ENCODE peak calls at places on chromosomes 13 and 19, in five cellular contexts. O, H, U, Q and C are unnamed samples.
A peak's percentile ranks its signal among the peaks of the same experiment; 100 is the strongest.

GRCh38 chr13:100734194-100734720 is 59.7 kb upstream of the TMTC4 start:
- DNase-seq in O (no peak), U (no peak), Q (no peak), H (no peak), C (no peak)

GRCh38 chr13:23634897-23635296 is 64.7 kb downstream of the TNFRSF19 start:
- DNase-seq in U (no peak), H (no peak), Q (no peak), O (no peak), C (no peak)

GRCh38 chr13:75319244-75319643 is 162.7 kb downstream of the TBC1D4 start:
- DNase-seq in U (no peak), H (no peak), O (no peak), Q (no peak), C (no peak)

GRCh38 chr13:59205501-59205900 is 958.2 kb downstream of the DIAPH3 start:
- DNase-seq in Q (no peak), O (no peak), H (no peak), U (no peak), C (no peak)

GRCh38 chr19:18470153-18470552 is 32.2 kb upstream of the ISYNA1 start:
- DNase-seq in Q (no peak), U (no peak), H (peak; percentile 43), O (no peak), C (no peak)

GRCh38 chr13:48708764-48709163 is 55.0 kb downstream of the CYSLTR2 start:
- DNase-seq in U (no peak), H (no peak), Q (no peak), O (no peak), C (no peak)

GRCh38 chr19:485583-486236 is 10.6 kb upstream of the MADCAM1 start:
- DNase-seq in H (no peak), U (peak; percentile 53), O (peak; percentile 90), Q (no peak), C (no peak)

GRCh38 chr13:33207616-33207964 is 78.0 kb downstream of the STARD13 start:
- DNase-seq in O (peak; percentile 76), Q (no peak), U (no peak), H (no peak), C (no peak)

GRCh38 chr19:45069056-45069455 is 7.2 kb downstream of the ZNF296 start:
- DNase-seq in Q (peak; percentile 66), H (no peak), O (no peak), U (no peak), C (no peak)

GRCh38 chr19:51724543-51724942 is 752 bp upstream of the HAS1 start:
- DNase-seq in U (no peak), Q (no peak), H (no peak), O (peak; percentile 88), C (no peak)

GRCh38 chr13:91576590-91576989 is 178.2 kb downstream of the GPC5 start:
- DNase-seq in O (no peak), Q (peak; percentile 19), U (no peak), H (no peak), C (no peak)

GRCh38 chr13:21034602-21035190 is 26.7 kb downstream of the LATS2 start:
- DNase-seq in O (no peak), H (peak; percentile 37), U (no peak), Q (no peak), C (no peak)

GRCh38 chr19:57817976-57818375 is 3.3 kb upstream of the ZNF552 start:
- DNase-seq in Q (no peak), U (no peak), O (no peak), H (no peak), C (no peak)

GRCh38 chr13:79405501-79405830 is 589 bp downstream of the RBM26 start:
- DNase-seq in O (no peak), U (no peak), Q (peak; percentile 40), H (no peak), C (no peak)

GRCh38 chr19:16846901-16847300 is 17.7 kb downstream of the SIN3B start:
- DNase-seq in O (no peak), H (no peak), Q (no peak), U (no peak), C (no peak)

GRCh38 chr19:48133094-48133493 is 22.5 kb upstream of the PLA2G4C start:
- DNase-seq in U (no peak), O (no peak), H (no peak), Q (no peak), C (no peak)

GRCh38 chr13:66264976-66265375 is 965.2 kb downstream of the PCDH9 start:
- DNase-seq in H (no peak), U (no peak), Q (no peak), O (no peak), C (no peak)

GRCh38 chr13:52995946-52996345 is 32.7 kb upstream of the OLFM4 start:
- DNase-seq in Q (no peak), O (no peak), H (no peak), U (no peak), C (no peak)

GRCh38 chr13:54799621-54800226 is 1771.1 kb downstream of the OLFM4 start:
- DNase-seq in U (no peak), O (peak; percentile 47), H (no peak), Q (no peak), C (no peak)

DNA sequence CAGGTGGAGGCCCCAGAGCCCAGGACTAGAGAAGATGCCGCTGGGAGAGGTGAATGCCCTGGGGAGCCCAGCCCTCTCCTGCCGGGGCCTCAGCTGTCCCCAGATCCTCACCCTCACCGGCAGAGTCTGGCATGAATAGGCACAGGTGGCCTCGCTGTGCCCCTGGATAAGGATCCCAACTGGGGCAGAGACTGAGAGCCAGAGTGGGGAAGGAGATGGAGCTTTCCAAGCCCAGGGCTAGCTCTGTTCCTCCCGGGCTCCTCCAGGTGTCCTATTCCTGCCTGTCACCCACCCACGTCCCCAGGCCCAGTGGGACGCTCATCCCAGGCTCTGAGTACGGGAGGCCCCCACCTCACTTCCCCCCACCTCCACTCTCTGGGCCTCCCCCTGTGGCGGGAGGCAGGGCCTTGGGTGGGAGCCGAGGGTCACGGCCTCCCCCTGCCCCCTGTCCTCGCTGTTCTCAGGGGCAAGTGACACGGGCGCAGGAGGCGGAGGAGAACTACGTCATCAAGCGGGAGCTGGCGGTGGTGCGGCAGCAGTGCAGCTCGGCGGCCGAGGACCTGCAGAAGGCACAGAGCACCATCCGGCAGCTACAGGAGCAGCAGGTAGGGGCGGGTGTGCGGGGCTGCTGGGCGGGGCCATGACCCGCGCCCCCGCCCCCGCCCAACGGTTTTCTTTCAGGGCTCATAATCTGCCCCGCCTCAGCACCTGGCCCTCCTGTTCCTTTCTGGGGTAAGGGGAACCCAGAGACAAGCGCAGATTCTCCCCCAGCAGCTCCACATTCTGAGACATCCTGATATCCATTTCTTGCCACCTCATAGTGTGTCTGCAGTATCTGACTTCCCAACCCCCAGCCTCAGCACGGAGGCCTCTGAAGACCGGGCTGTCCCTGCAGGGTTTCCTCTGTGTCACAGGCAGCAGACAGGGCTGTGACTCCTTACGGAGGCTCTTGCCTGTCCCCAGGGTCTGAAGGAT is 16.2 kb downstream of the PRR36 start:
- DNase-seq in U (no peak), H (no peak), O (no peak), Q (no peak), C (no peak)
- TF ChIP-seq CTCF in U (no peak), H (no peak), O (no peak), Q (no peak), C (no peak)

GRCh38 chr19:5956728-5957127 is 21.2 kb downstream of the RANBP3 start:
- DNase-seq in H (no peak), O (no peak), Q (no peak), U (no peak), C (no peak)

GRCh38 chr19:5956323-5956722 is 21.6 kb downstream of the RANBP3 start:
- DNase-seq in H (no peak), Q (no peak), O (no peak), U (no peak), C (no peak)

GRCh38 chr19:5957132-5957531 is 20.8 kb downstream of the RANBP3 start:
- DNase-seq in Q (no peak), H (no peak), U (no peak), O (no peak), C (no peak)

GRCh38 chr19:5954293-5954692 is 23.6 kb downstream of the RANBP3 start:
- DNase-seq in Q (no peak), U (no peak), O (no peak), H (no peak), C (no peak)

DNA sequence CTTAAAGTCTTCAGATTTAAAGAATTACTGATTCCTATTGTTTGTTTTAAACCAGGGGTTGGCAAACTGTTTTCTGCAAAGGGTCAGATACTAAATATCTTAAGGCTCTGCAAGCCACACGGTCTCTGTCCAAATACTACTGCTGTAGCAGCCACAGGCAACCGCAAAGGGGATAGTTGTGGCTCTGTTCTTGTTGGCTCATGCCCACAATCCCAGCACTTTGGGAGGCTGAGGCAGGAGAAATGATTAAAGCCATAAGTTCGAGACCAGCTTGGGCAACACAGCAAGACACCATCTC is 22.4 kb downstream of the RANBP3 start:
- DNase-seq in O (no peak), Q (no peak), H (no peak), U (no peak), C (no peak)
- H3K27ac ChIP-seq in O (no peak overlapping the region), Q (peak overlapping the region; percentile 48), H (peak overlapping the region; percentile 79), U (peak overlapping the region; percentile 16), C (peak overlapping the region; percentile 29)

GRCh38 chr19:50723069-50723468 is at the start of gene CLEC11A:
- DNase-seq in Q (peak; percentile 54), U (no peak), O (peak; percentile 73), H (peak; percentile 68), C (no peak)

GRCh38 chr19:50720921-50721291 is 1.3 kb upstream of the SHANK1 start:
- DNase-seq in O (no peak), U (no peak), Q (no peak), H (no peak), C (no peak)

GRCh38 chr19:50722248-50723013 is 733 bp upstream of the CLEC11A start:
- DNase-seq in U (no peak), O (no peak), H (no peak), Q (no peak), C (no peak)

GRCh38 chr19:50720181-50720920 is 749 bp upstream of the SHANK1 start:
- DNase-seq in U (no peak), O (no peak), Q (no peak), H (no peak), C (no peak)

DNA sequence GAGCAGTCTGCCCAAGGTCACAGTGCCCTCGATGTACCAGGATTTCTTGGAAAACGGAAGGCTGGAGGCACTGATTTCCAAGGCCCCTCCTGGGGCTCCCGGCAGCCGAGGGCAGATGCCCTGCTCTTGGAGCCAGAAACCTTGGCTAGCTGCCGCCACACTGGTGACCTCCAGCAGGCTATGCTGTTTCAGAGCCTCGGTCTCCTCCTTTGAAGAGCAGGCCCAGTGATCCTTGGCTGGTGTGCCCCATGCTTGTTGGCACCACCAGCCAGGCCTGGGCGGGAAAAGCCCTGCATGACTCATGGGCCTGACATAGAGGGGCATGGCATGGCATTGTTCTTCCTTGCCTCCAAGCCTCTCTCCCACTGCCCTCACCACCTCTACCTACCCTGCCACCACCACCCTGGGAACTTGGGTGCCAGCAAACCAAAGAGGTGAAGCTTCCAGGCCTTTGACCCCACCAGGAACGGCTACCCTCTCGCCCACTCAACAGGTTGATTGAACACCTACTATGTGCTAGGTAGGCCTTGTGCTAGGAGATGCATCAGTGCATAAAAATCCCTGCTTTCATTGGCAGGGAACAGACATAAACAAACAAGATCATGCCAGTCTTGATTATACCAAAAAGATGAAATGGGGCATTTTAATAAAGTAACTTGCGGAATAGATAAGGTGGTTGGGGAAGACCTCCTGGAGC is 1.6 kb upstream of the CLEC11A start:
- DNase-seq in U (no peak), Q (no peak), O (no peak), H (no peak), C (no peak)
- H3K4me3 ChIP-seq in U (no peak overlapping the region), Q (no peak overlapping the region), O (no peak overlapping the region), H (no peak overlapping the region), C (no peak overlapping the region)

DNA sequence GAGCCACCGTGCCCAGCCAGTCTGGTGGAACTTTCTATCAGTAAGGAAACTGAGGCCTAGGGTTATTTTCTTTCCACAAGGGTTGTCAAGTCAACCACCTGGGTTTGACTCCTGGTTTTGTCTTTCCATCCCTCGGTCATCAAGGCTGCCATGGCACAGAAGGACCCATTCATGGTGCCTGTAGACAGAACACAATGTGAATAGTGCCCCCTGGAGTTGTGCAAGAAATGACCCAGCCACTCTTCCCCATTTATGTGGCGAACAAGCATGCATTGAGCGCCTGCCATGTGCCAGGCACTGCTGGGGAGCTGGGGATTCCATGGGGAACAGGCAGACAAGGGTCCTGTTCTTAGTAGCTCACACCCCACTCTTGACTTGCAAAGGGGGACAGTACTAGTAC is 4.1 kb downstream of the SMARCA4 start:
- DNase-seq in U (no peak), Q (no peak), H (no peak), O (no peak), C (no peak)
- TF ChIP-seq CTCF in U (no peak), Q (no peak), H (no peak), O (no peak), C (no peak)